ENCODE peak calls at places on chromosomes 2 and 18, in six cellular contexts. J is NCI-H1092, Z is GM03348, D is right lobe of liver, R is pons, E is ovary. B is an unnamed sample.

GRCh38 chr2:204072443-204073324 is 136.1 kb downstream of the ICOS start:
- DNase-seq in J (peak), Z (peak), D (peak), R (peak), E (no peak), B (peak)

GRCh38 chr2:159381574-159381973 is 95.1 kb upstream of the WDSUB1 start:
- DNase-seq in J (no peak), Z (no peak), D (no peak), R (no peak), E (no peak), B (no peak)

GRCh38 chr18:43665239-43665788 is 388.0 kb upstream of the SYT4 start:
- DNase-seq in J (no peak), Z (peak), D (no peak), R (no peak), E (no peak), B (no peak)

GRCh38 chr2:10331702-10332401 is 29.1 kb downstream of the HPCAL1 start:
- DNase-seq in J (no peak), Z (no peak), D (no peak), R (peak), E (no peak), B (no peak)

GRCh38 chr2:20992201-20992711 is 51.6 kb downstream of the APOB start:
- DNase-seq in J (no peak), Z (peak), D (no peak), R (no peak), E (no peak), B (no peak)

GRCh38 chr2:13227543-13227942 is 510.8 kb downstream of the TRIB2 start:
- DNase-seq in J (no peak), Z (no peak), D (no peak), R (no peak), E (no peak), B (no peak)

GRCh38 chr2:63669596-63669995 is 80.8 kb downstream of the MDH1 start:
- DNase-seq in J (no peak), Z (no peak), D (no peak), R (no peak), E (no peak), B (no peak)

GRCh38 chr2:216807861-216808272 is 52.0 kb downstream of the TNP1 start:
- DNase-seq in J (peak), Z (no peak), D (no peak), R (no peak), E (no peak), B (no peak)

GRCh38 chr2:119701352-119701751 is 22.4 kb downstream of the TMEM177 start:
- DNase-seq in J (no peak), Z (no peak), D (no peak), R (no peak), E (no peak), B (no peak)

GRCh38 chr2:240364582-240364960 is 70.9 kb upstream of the GPC1 start:
- DNase-seq in J (no peak), Z (no peak), D (no peak), R (no peak), E (no peak), B (peak)

GRCh38 chr2:195119231-195119630 is 537.8 kb upstream of the SLC39A10 start:
- DNase-seq in J (no peak), Z (no peak), D (no peak), R (no peak), E (no peak), B (no peak)

GRCh38 chr2:177589191-177589590 is 196.6 kb downstream of the AGPS start:
- DNase-seq in J (no peak), Z (no peak), D (no peak), R (no peak), E (no peak), B (no peak)

GRCh38 chr2:218008060-218009040 is 5.6 kb upstream of the TNS1 start:
- DNase-seq in J (no peak), Z (peak), D (no peak), R (no peak), E (no peak), B (no peak)

GRCh38 chr18:34098109-34098508 is 126.6 kb downstream of the NOL4 start:
- DNase-seq in J (no peak), Z (no peak), D (no peak), R (no peak), E (no peak), B (no peak)

GRCh38 chr2:222912117-222912516 is 51.3 kb downstream of the ACSL3 start:
- DNase-seq in J (no peak), Z (peak), D (no peak), R (peak), E (no peak), B (no peak)

GRCh38 chr2:36683002-36683401 is 13.5 kb upstream of the VIT start:
- DNase-seq in J (no peak), Z (no peak), D (no peak), R (no peak), E (no peak), B (no peak)

GRCh38 chr2:229132236-229132635 is 138.9 kb downstream of the PID1 start:
- DNase-seq in J (no peak), Z (no peak), D (no peak), R (no peak), E (peak), B (no peak)

GRCh38 chr2:54872783-54873182 is 149.3 kb downstream of the EML6 start:
- DNase-seq in J (no peak), Z (no peak), D (no peak), R (no peak), E (no peak), B (no peak)

GRCh38 chr2:69169990-69170389 is 157.0 kb downstream of the ANTXR1 start:
- DNase-seq in J (no peak), Z (no peak), D (no peak), R (no peak), E (no peak), B (no peak)

GRCh38 chr2:101827246-101827645 is 129.7 kb downstream of the MAP4K4 start:
- DNase-seq in J (no peak), Z (peak), D (no peak), R (no peak), E (no peak), B (no peak)

GRCh38 chr2:6909431-6910385 is 7.5 kb upstream of the RNF144A start:
- DNase-seq in J (no peak), Z (no peak), D (no peak), R (no peak), E (no peak), B (no peak)

GRCh38 chr2:36404312-36404711 is 48.7 kb downstream of the CRIM1 start:
- DNase-seq in J (no peak), Z (no peak), D (no peak), R (no peak), E (no peak), B (no peak)

GRCh38 chr2:44051948-44052347 is 56.2 kb upstream of the LRPPRC start:
- DNase-seq in J (no peak), Z (no peak), D (no peak), R (peak), E (no peak), B (no peak)

GRCh38 chr2:204544961-204545860 is at the start of gene PARD3B:
- DNase-seq in J (peak), Z (peak), D (peak), R (peak), E (peak), B (peak)

GRCh38 chr2:204776781-204777559 is 231.7 kb downstream of the PARD3B start:
- DNase-seq in J (no peak), Z (peak), D (no peak), R (no peak), E (no peak), B (no peak)

GRCh38 chr2:133138693-133139092 is 429.6 kb downstream of the NCKAP5 start:
- DNase-seq in J (no peak), Z (no peak), D (no peak), R (no peak), E (no peak), B (no peak)

GRCh38 chr2:120988741-120989555 is 253.3 kb downstream of the GLI2 start:
- DNase-seq in J (no peak), Z (no peak), D (peak), R (no peak), E (peak), B (no peak)

GRCh38 chr18:30730915-30731314 is 311.6 kb downstream of the DSC3 start:
- DNase-seq in J (no peak), Z (no peak), D (no peak), R (no peak), E (no peak), B (no peak)

GRCh38 chr18:13611616-13612110 is 114.7 kb downstream of the FAM210A start:
- DNase-seq in J (peak), Z (peak), D (no peak), R (peak), E (no peak), B (no peak)

GRCh38 chr2:10931710-10932255 is 20.0 kb downstream of the KCNF1 start:
- DNase-seq in J (no peak), Z (peak), D (no peak), R (no peak), E (no peak), B (no peak)

GRCh38 chr18:75208836-75209128 is 157 bp downstream of the PTGR3 start:
- DNase-seq in J (no peak), Z (no peak), D (no peak), R (no peak), E (no peak), B (peak)

GRCh38 chr18:45628979-45629958 is 14.0 kb downstream of the SLC14A2 start:
- DNase-seq in J (no peak), Z (peak), D (no peak), R (no peak), E (no peak), B (no peak)

GRCh38 chr2:222057249-222058073 is 241.3 kb downstream of the PAX3 start:
- DNase-seq in J (no peak), Z (peak), D (no peak), R (peak), E (no peak), B (no peak)

GRCh38 chr2:79040967-79041582 is 15.6 kb downstream of the REG3G start:
- DNase-seq in J (no peak), Z (no peak), D (no peak), R (peak), E (no peak), B (no peak)

GRCh38 chr2:173749315-173749714 is 215.9 kb downstream of the SP3 start:
- DNase-seq in J (no peak), Z (peak), D (no peak), R (no peak), E (no peak), B (no peak)

B was measured in pancreas.